ENCODE peak calls at places on chromosomes 1 and 21, in nine cellular contexts. K, J, C, Y, H, U, T, M and P are unnamed samples.

GRCh38 chr1:39976732-39977131 is 21.8 kb downstream of the MFSD2A start:
- DNase-seq in Y (no peak), K (peak; percentile 77), C (no peak), H (no peak), T (no peak), U (no peak), J (no peak), M (no peak), P (no peak)

GRCh38 chr21:46455575-46456385 is 2.9 kb upstream of the DIP2A start:
- DNase-seq in K (no peak), M (no peak), Y (no peak), H (no peak), U (peak; percentile 51), C (peak; percentile 66), T (peak; percentile 64), J (no peak), P (no peak)

GRCh38 chr1:34786521-34787325 is 5.7 kb downstream of the GJB3 start:
- DNase-seq in U (peak; percentile 67), Y (no peak), H (peak; percentile 24), K (peak; percentile 89), T (peak; percentile 87), M (peak; percentile 70), C (peak; percentile 67), J (peak; percentile 58), P (peak; percentile 66)

GRCh38 chr1:117573386-117574040 is 32.3 kb upstream of the TENT5C start:
- DNase-seq in J (no peak), K (peak; percentile 40), C (peak; percentile 26), U (peak; percentile 12), Y (no peak), H (no peak), T (peak; percentile 14), M (no peak), P (no peak)

GRCh38 chr1:29355375-29355774 is 119.1 kb downstream of the PTPRU start:
- DNase-seq in Y (no peak), C (no peak), M (no peak), T (no peak), H (no peak), K (no peak), J (no peak), U (no peak), P (no peak)

GRCh38 chr1:39615086-39615662 is 24.3 kb downstream of the HEYL start:
- DNase-seq in Y (no peak), M (no peak), U (no peak), C (no peak), H (no peak), J (no peak), T (no peak), K (no peak), P (no peak)

GRCh38 chr1:44316231-44316759 is 38.8 kb downstream of the ERI3 start:
- DNase-seq in M (no peak), T (no peak), J (no peak), U (no peak), K (peak; percentile 63), H (no peak), C (no peak), Y (no peak), P (no peak)

GRCh38 chr21:34534522-34534921 is 22.5 kb upstream of the KCNE1 start:
- DNase-seq in M (no peak), H (no peak), K (no peak), U (peak; percentile 30), J (no peak), C (no peak), Y (no peak), T (no peak), P (no peak)

GRCh38 chr21:20996421-20997307 is 1.5 kb upstream of the NCAM2 start:
- DNase-seq in T (peak; percentile 48), K (peak; percentile 61), C (peak; percentile 16), U (no peak), Y (peak; percentile 63), H (no peak), M (no peak), J (no peak), P (peak; percentile 10)

GRCh38 chr1:167721617-167722151 is at the start of gene MPZL1:
- DNase-seq in J (peak; percentile 95), U (peak; percentile 90), H (peak; percentile 93), C (peak; percentile 92), M (peak; percentile 97), Y (peak; percentile 96), T (peak; percentile 98), K (peak; percentile 98), P (peak; percentile 97)

GRCh38 chr1:110800079-110800478 is 72.9 kb upstream of the CD53 start:
- DNase-seq in J (no peak), C (no peak), Y (no peak), K (no peak), H (no peak), T (no peak), M (no peak), U (no peak), P (no peak)

GRCh38 chr1:16073490-16074104 is at the start of gene FAM131C:
- DNase-seq in M (no peak), H (no peak), J (peak; percentile 46), C (no peak), K (peak; percentile 76), U (no peak), Y (no peak), T (peak; percentile 54), P (no peak)

GRCh38 chr1:16071614-16072013 is 1.8 kb downstream of the FAM131C start:
- DNase-seq in H (no peak), Y (no peak), U (no peak), T (no peak), K (no peak), M (no peak), J (no peak), C (no peak), P (no peak)

GRCh38 chr1:16072616-16073484 is 601 bp downstream of the FAM131C start:
- DNase-seq in Y (no peak), M (no peak), H (no peak), C (no peak), J (no peak), U (no peak), K (peak; percentile 79), T (no peak), P (no peak)

GRCh38 chr1:16070640-16071355 is 2.7 kb downstream of the FAM131C start:
- DNase-seq in Y (no peak), K (no peak), T (no peak), M (no peak), J (no peak), U (no peak), H (no peak), C (no peak), P (no peak)

DNA sequence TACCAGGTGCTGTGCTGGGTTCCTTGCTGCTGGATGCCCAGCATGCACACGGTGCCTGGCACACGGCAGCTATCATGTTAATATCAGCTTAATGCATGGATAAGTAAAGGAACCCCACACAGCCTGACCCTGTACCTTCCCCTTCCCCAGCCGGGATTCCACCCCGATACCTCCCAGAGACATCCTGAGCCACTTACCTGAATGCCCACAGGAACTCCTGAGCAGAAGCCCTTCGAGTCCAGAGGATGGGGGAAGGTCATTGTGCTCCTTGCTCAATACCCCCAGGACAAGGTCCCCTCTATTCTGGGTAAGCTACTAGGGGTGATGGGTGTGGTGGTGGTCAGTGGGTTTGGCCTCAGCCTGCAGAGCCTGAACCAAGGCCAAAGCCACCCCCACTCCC is 1.4 kb downstream of the FAM131C start:
- DNase-seq in T (no peak), Y (no peak), C (no peak), M (no peak), K (no peak), J (no peak), H (no peak), U (no peak), P (no peak)
- H3K4me3 ChIP-seq in T (no peak overlapping the region), Y (no peak overlapping the region), C (no peak overlapping the region), M (no peak overlapping the region), K (no peak overlapping the region), J (no peak overlapping the region), H (no peak overlapping the region), U (no peak overlapping the region), P (no peak overlapping the region)

GRCh38 chr1:8963940-8964339 is 18.3 kb downstream of the CA6 start:
- DNase-seq in Y (no peak), T (no peak), J (no peak), K (no peak), M (no peak), U (no peak), C (no peak), H (no peak), P (no peak)

GRCh38 chr1:8965121-8965820 is 19.6 kb downstream of the CA6 start:
- DNase-seq in U (no peak), C (no peak), K (no peak), Y (no peak), H (no peak), T (no peak), J (no peak), M (no peak), P (peak; percentile 24)

GRCh38 chr1:8966606-8967005 is 20.9 kb downstream of the CA6 start:
- DNase-seq in H (no peak), C (no peak), U (no peak), T (no peak), Y (no peak), J (no peak), M (no peak), K (no peak), P (no peak)

DNA sequence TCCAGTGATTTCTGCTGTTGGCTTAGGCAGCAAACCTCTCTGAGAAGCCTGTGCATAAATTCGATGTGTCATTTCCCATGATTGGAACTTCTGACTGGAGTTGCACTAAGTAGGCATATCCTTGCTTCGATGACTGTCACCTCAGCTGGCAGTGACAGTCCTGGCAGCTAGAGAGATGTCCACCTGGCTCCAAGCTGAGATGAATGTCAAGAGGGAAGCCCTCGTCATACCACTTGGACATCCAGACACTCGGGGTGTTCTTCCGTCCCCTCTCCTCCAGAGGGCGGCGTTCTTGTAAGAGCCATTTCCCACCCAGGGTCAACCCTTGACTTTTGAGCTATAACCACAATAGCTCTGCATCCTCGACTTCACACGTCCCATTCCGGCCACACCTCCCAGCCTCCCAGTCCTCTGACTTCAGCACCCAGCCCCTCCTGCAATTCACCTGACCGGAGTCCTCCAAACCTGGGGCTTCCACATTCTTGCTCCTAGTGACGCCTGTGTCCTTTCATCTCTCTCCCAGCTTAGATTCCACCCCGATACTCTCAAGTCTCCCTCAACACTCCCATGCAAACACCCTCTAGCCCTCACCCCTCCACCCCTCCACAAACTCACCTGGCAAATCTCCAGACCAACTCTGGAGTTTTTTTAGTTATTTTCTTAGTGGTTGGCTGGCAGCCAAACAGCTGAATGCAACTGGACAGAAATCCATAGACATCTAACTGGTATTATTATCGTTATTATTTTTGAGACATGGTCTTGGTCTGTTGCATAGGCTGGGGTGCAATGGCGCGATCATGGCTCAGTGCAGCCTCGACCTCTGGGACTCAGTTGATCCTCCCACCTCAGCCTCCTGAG is 17.4 kb downstream of the CA6 start:
- DNase-seq in T (peak; percentile 56), J (peak; percentile 74), H (no peak), U (peak; percentile 56), Y (no peak), C (no peak), M (peak; percentile 20), K (peak; percentile 94), P (peak; percentile 37)
- TF ChIP-seq CTCF in T (peak; percentile 73), J (peak; percentile 44), H (no peak), U (peak; percentile 57), Y (peak; percentile 23), C (peak; percentile 30), M (peak; percentile 49), K (peak; percentile 80), P (peak; percentile 48)

GRCh38 chr1:20185834-20186782 is at the start of the genes PLA2G2C and UBXN10:
- DNase-seq in T (no peak), M (peak; percentile 59), C (no peak), U (no peak), H (peak; percentile 45), K (peak; percentile 89), J (no peak), Y (peak; percentile 87), P (no peak)
- H3K4me3 ChIP-seq in T (no peak within 1 kb of the TSS), M (peak within 1 kb of the TSS; percentile 66), C (no peak within 1 kb of the TSS), U (no peak within 1 kb of the TSS), H (peak within 1 kb of the TSS; percentile 40), K (peak within 1 kb of the TSS; percentile 83), J (no peak within 1 kb of the TSS), Y (peak within 1 kb of the TSS; percentile 43), P (no peak within 1 kb of the TSS)

GRCh38 chr1:12407050-12407961 is 177.5 kb downstream of the VPS13D start:
- DNase-seq in C (peak; percentile 84), T (peak; percentile 90), K (no peak), J (peak; percentile 65), M (no peak), H (peak; percentile 32), Y (no peak), U (peak; percentile 83), P (peak; percentile 85)
- TF ChIP-seq CTCF in C (peak; percentile 51), T (peak; percentile 78), K (peak; percentile 31), J (peak; percentile 50), M (peak; percentile 66), H (no peak), Y (no peak), U (peak; percentile 56), P (peak; percentile 45)